ENCODE peak calls at places on chromosomes 3 and 15, in nine cellular contexts. One of them, this sample, is unnamed. For H3K4me1 and H3K36me3, the result is how much of the 10 kb centered on the place peaks cover.

GRCh38 chr15:60392986-60393811 is 4.6 kb downstream of the ANXA2 start:
- DNase-seq in astrocyte: peak
- DNase-seq in IMR-90: peak
- DNase-seq in tibial artery: peak
- DNase-seq in mucosa of descending colon: peak
- DNase-seq in SK-N-SH: no peak
- DNase-seq in pancreas: peak
- DNase-seq in ovary: peak
- DNase-seq in cardiac muscle cell: no peak
- DNase-seq in this sample: peak

GRCh38 chr3:16012086-16012485 is 162.4 kb upstream of the GALNT15 start:
- DNase-seq in IMR-90: peak
- DNase-seq in SK-N-SH: no peak
- DNase-seq in ovary: no peak
- DNase-seq in astrocyte: peak
- DNase-seq in cardiac muscle cell: no peak
- DNase-seq in tibial artery: no peak
- DNase-seq in pancreas: no peak
- DNase-seq in mucosa of descending colon: no peak
- DNase-seq in this sample: no peak

GRCh38 chr3:78689378-78689777 is 1078.4 kb downstream of the ROBO1 start:
- DNase-seq in IMR-90: no peak
- DNase-seq in ovary: no peak
- DNase-seq in tibial artery: no peak
- DNase-seq in cardiac muscle cell: no peak
- DNase-seq in mucosa of descending colon: no peak
- DNase-seq in SK-N-SH: no peak
- DNase-seq in pancreas: no peak
- DNase-seq in astrocyte: no peak
- DNase-seq in this sample: no peak

GRCh38 chr3:69941037-69941436 is 58.5 kb upstream of the SAMMSON start:
- DNase-seq in cardiac muscle cell: no peak
- DNase-seq in astrocyte: no peak
- DNase-seq in tibial artery: no peak
- DNase-seq in IMR-90: peak
- DNase-seq in SK-N-SH: no peak
- DNase-seq in mucosa of descending colon: no peak
- DNase-seq in pancreas: no peak
- DNase-seq in ovary: no peak
- DNase-seq in this sample: no peak

GRCh38 chr15:48330045-48330840 is 986 bp upstream of the DUT start:
- DNase-seq in astrocyte: peak
- DNase-seq in cardiac muscle cell: peak
- DNase-seq in ovary: no peak
- DNase-seq in IMR-90: peak
- DNase-seq in tibial artery: no peak
- DNase-seq in SK-N-SH: no peak
- DNase-seq in pancreas: no peak
- DNase-seq in mucosa of descending colon: no peak
- DNase-seq in this sample: no peak

GRCh38 chr15:58900628-58901027 is 32.9 kb downstream of the SLTM start:
- DNase-seq in SK-N-SH: no peak
- DNase-seq in pancreas: no peak
- DNase-seq in IMR-90: no peak
- DNase-seq in ovary: no peak
- DNase-seq in cardiac muscle cell: no peak
- DNase-seq in astrocyte: no peak
- DNase-seq in tibial artery: no peak
- DNase-seq in mucosa of descending colon: no peak
- DNase-seq in this sample: no peak

GRCh38 chr3:13616359-13616758 is 67.4 kb downstream of the FBLN2 start:
- DNase-seq in pancreas: no peak
- DNase-seq in IMR-90: peak
- DNase-seq in SK-N-SH: no peak
- DNase-seq in mucosa of descending colon: no peak
- DNase-seq in tibial artery: no peak
- DNase-seq in ovary: no peak
- DNase-seq in astrocyte: no peak
- DNase-seq in cardiac muscle cell: no peak
- DNase-seq in this sample: no peak

GRCh38 chr15:43226436-43227305 is 5.9 kb upstream of the EPB42 start:
- DNase-seq in SK-N-SH: no peak
- DNase-seq in cardiac muscle cell: no peak
- DNase-seq in astrocyte: no peak
- DNase-seq in mucosa of descending colon: no peak
- DNase-seq in IMR-90: no peak
- DNase-seq in ovary: no peak
- DNase-seq in pancreas: no peak
- DNase-seq in tibial artery: no peak
- DNase-seq in this sample: no peak

GRCh38 chr3:12180218-12180617 is 21.5 kb upstream of the TIMP4 start:
- DNase-seq in ovary: no peak
- DNase-seq in mucosa of descending colon: peak
- DNase-seq in tibial artery: peak
- DNase-seq in cardiac muscle cell: no peak
- DNase-seq in SK-N-SH: peak
- DNase-seq in IMR-90: peak
- DNase-seq in astrocyte: peak
- DNase-seq in pancreas: peak
- DNase-seq in this sample: peak

GRCh38 chr3:5186089-5186853 is 1.2 kb upstream of the EDEM1 start:
- DNase-seq in IMR-90: no peak
- DNase-seq in astrocyte: no peak
- DNase-seq in mucosa of descending colon: no peak
- DNase-seq in pancreas: no peak
- DNase-seq in SK-N-SH: no peak
- DNase-seq in cardiac muscle cell: no peak
- DNase-seq in tibial artery: no peak
- DNase-seq in ovary: no peak
- DNase-seq in this sample: no peak

GRCh38 chr3:160027541-160028195 is 39.0 kb downstream of the IL12A start:
- DNase-seq in mucosa of descending colon: no peak
- DNase-seq in astrocyte: peak
- DNase-seq in tibial artery: no peak
- DNase-seq in cardiac muscle cell: no peak
- DNase-seq in pancreas: no peak
- DNase-seq in ovary: no peak
- DNase-seq in IMR-90: peak
- DNase-seq in SK-N-SH: no peak
- DNase-seq in this sample: no peak

GRCh38 chr3:71056327-71056726 is 527.2 kb downstream of the FOXP1 start:
- DNase-seq in SK-N-SH: no peak
- DNase-seq in pancreas: no peak
- DNase-seq in IMR-90: peak
- DNase-seq in astrocyte: peak
- DNase-seq in cardiac muscle cell: no peak
- DNase-seq in tibial artery: no peak
- DNase-seq in mucosa of descending colon: no peak
- DNase-seq in ovary: no peak
- DNase-seq in this sample: no peak

GRCh38 chr3:64685800-64686445 is 1.9 kb downstream of the ADAMTS9 start:
- DNase-seq in ovary: peak
- DNase-seq in mucosa of descending colon: peak
- DNase-seq in tibial artery: peak
- DNase-seq in IMR-90: peak
- DNase-seq in astrocyte: peak
- DNase-seq in pancreas: peak
- DNase-seq in cardiac muscle cell: peak
- DNase-seq in SK-N-SH: peak
- DNase-seq in this sample: peak

GRCh38 chr3:115436767-115437301 is 186.5 kb upstream of the GAP43 start:
- DNase-seq in IMR-90: peak
- DNase-seq in pancreas: no peak
- DNase-seq in ovary: no peak
- DNase-seq in tibial artery: no peak
- DNase-seq in astrocyte: peak
- DNase-seq in SK-N-SH: no peak
- DNase-seq in mucosa of descending colon: no peak
- DNase-seq in cardiac muscle cell: no peak
- DNase-seq in this sample: no peak

GRCh38 chr15:56869573-56869972 is 48.9 kb upstream of the TCF12 start:
- DNase-seq in mucosa of descending colon: peak
- DNase-seq in SK-N-SH: peak
- DNase-seq in tibial artery: peak
- DNase-seq in cardiac muscle cell: peak
- DNase-seq in ovary: peak
- DNase-seq in astrocyte: no peak
- DNase-seq in IMR-90: no peak
- DNase-seq in pancreas: peak
- DNase-seq in this sample: no peak

GRCh38 chr3:72892870-72893269 is 5.0 kb downstream of the GXYLT2 start:
- DNase-seq in SK-N-SH: peak
- DNase-seq in astrocyte: no peak
- DNase-seq in mucosa of descending colon: no peak
- DNase-seq in cardiac muscle cell: no peak
- DNase-seq in IMR-90: no peak
- DNase-seq in ovary: no peak
- DNase-seq in pancreas: no peak
- DNase-seq in tibial artery: no peak
- DNase-seq in this sample: no peak

DNA sequence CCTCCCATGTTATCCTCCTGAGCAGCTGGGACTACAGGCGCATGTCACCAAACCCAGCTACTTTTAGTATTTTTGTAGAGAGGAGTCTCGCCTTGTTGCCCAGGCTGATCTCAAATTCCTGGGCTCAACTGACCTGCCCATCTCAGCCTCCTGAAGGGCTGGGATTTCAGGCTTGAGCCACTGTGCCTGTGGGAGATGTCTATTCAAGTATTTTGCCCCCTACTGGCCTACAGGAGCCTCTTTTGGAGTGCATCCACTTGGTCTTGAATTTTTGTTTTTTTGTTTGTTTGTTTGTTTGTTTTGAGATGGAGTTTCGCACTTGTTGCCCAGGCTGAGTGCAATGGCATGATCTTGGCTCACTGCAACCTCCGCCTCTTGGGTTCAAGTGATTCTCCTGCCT is 3.2 kb upstream of the DHX30 start:
- DNase-seq in SK-N-SH: no peak
- DNase-seq in astrocyte: no peak
- DNase-seq in tibial artery: no peak
- DNase-seq in mucosa of descending colon: no peak
- DNase-seq in cardiac muscle cell: no peak
- DNase-seq in ovary: no peak
- DNase-seq in pancreas: no peak
- DNase-seq in IMR-90: no peak
- DNase-seq in this sample: no peak
- TF ChIP-seq CTCF in SK-N-SH: peak
- TF ChIP-seq CTCF in astrocyte: peak
- TF ChIP-seq CTCF in tibial artery: no peak
- TF ChIP-seq CTCF in mucosa of descending colon: no peak
- TF ChIP-seq CTCF in cardiac muscle cell: peak
- TF ChIP-seq CTCF in ovary: no peak
- TF ChIP-seq CTCF in pancreas: no peak
- TF ChIP-seq CTCF in IMR-90: peak
- TF ChIP-seq CTCF in this sample: no peak

DNA sequence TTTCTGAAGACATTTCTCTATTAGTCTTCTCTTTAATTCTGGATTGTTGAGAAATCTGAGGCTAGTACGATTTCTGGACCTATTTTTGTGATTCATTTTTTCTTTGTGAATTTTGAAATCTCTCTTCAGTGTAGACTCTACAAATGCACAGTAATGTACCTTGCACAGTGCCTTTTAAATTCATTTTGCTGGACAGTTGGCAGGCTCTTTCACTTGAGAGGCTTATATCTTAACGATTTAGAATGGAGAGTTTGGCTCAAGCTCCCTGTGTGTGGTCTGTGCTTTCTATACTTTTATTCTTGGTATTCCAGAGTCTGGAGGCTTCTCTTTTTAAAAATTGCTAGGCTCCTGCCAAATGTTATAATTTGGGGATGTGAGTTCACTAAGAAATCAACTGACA is 8.8 kb downstream of the CRYBG3 start:
- DNase-seq in pancreas: no peak
- DNase-seq in mucosa of descending colon: no peak
- DNase-seq in tibial artery: no peak
- DNase-seq in cardiac muscle cell: peak
- DNase-seq in SK-N-SH: no peak
- DNase-seq in astrocyte: no peak
- DNase-seq in IMR-90: no peak
- DNase-seq in ovary: no peak
- DNase-seq in this sample: no peak
- H3K4me1 ChIP-seq in pancreas: under half
- H3K4me1 ChIP-seq in mucosa of descending colon: under half
- H3K4me1 ChIP-seq in tibial artery: under half
- H3K4me1 ChIP-seq in cardiac muscle cell: under half
- H3K4me1 ChIP-seq in SK-N-SH: under half
- H3K4me1 ChIP-seq in astrocyte: under half
- H3K4me1 ChIP-seq in IMR-90: under half
- H3K4me1 ChIP-seq in ovary: under half
- H3K4me1 ChIP-seq in this sample: under half

GRCh38 chr3:126851382-126851781 is 131.5 kb upstream of the PLXNA1 start:
- DNase-seq in astrocyte: no peak
- DNase-seq in mucosa of descending colon: no peak
- DNase-seq in IMR-90: no peak
- DNase-seq in ovary: no peak
- DNase-seq in pancreas: no peak
- DNase-seq in SK-N-SH: no peak
- DNase-seq in cardiac muscle cell: no peak
- DNase-seq in tibial artery: no peak
- DNase-seq in this sample: no peak
- H3K36me3 ChIP-seq in astrocyte: under half
- H3K36me3 ChIP-seq in mucosa of descending colon: under half
- H3K36me3 ChIP-seq in IMR-90: under half
- H3K36me3 ChIP-seq in ovary: under half
- H3K36me3 ChIP-seq in pancreas: under half
- H3K36me3 ChIP-seq in SK-N-SH: under half
- H3K36me3 ChIP-seq in cardiac muscle cell: under half
- H3K36me3 ChIP-seq in tibial artery: under half
- H3K36me3 ChIP-seq in this sample: under half

DNA sequence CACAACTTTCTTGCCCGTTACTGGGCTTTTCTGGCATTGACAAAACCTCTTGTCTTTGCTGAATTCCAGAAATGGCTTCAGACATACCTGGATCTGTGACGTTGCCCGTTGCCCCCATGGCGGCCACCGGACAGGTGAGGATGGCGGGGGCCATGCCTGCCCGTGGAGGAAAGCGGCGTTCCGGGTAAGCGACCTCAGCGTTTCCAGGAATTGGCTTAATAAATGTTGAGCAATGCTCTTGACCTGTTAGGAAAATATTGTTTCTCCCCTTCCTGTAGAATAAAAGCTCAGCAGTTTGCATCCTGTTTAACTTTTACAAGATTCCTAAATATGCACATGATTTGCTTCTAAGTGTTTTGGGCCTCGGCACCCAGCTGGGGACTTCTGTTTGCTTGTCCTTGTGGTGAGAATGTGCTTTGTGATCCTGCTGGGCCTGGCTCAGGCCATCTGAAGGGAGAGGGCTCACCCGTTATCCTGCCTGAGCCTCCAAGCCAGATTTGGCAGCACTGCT is 46.7 kb downstream of the ARNT2 start:
- DNase-seq in IMR-90: no peak
- DNase-seq in mucosa of descending colon: no peak
- DNase-seq in pancreas: no peak
- DNase-seq in tibial artery: no peak
- DNase-seq in cardiac muscle cell: no peak
- DNase-seq in ovary: no peak
- DNase-seq in astrocyte: no peak
- DNase-seq in SK-N-SH: no peak
- DNase-seq in this sample: no peak
- TF ChIP-seq CTCF in IMR-90: no peak
- TF ChIP-seq CTCF in mucosa of descending colon: no peak
- TF ChIP-seq CTCF in pancreas: no peak
- TF ChIP-seq CTCF in tibial artery: no peak
- TF ChIP-seq CTCF in cardiac muscle cell: no peak
- TF ChIP-seq CTCF in ovary: no peak
- TF ChIP-seq CTCF in astrocyte: no peak
- TF ChIP-seq CTCF in SK-N-SH: no peak
- TF ChIP-seq CTCF in this sample: no peak